ENCODE peak calls at places on chromosomes 16 and 17, in seven cellular contexts. I is nephron progenitor cell, A is heart left ventricle, F is type B pancreatic cell, S is astrocyte, P is heart right ventricle, C is MM.1S. X is an unnamed sample.

GRCh38 chr16:50718061-50718760 is 23.7 kb upstream of the CYLD start:
- DNase-seq in F (no peak), A (no peak), I (no peak), C (no peak), P (no peak), S (no peak), X (no peak)

GRCh38 chr16:15578824-15579223 is 64.1 kb downstream of the MARF1 start:
- DNase-seq in I (no peak), P (no peak), A (no peak), F (no peak), C (no peak), S (no peak), X (no peak)

GRCh38 chr16:878071-878784 is 77.7 kb upstream of the GNG13 start:
- DNase-seq in A (no peak), F (no peak), S (peak; percentile 57), I (peak; percentile 57), C (peak; percentile 33), P (no peak), X (no peak)

GRCh38 chr17:17424552-17424951 is 52.2 kb upstream of the MED9 start:
- DNase-seq in P (no peak), S (no peak), A (no peak), F (no peak), I (no peak), C (no peak), X (no peak)

GRCh38 chr17:55442953-55443683 is 21.5 kb upstream of the MMD start:
- DNase-seq in S (no peak), A (no peak), I (no peak), F (no peak), C (no peak), P (no peak), X (no peak)

GRCh38 chr16:46737621-46738214 is 10.4 kb downstream of the MYLK3 start:
- DNase-seq in A (no peak), C (no peak), S (no peak), P (no peak), F (no peak), I (no peak), X (no peak)

GRCh38 chr16:89198417-89199240 is 1.7 kb downstream of the SLC22A31 start:
- DNase-seq in P (no peak), I (no peak), A (no peak), F (no peak), C (no peak), S (no peak), X (no peak)

GRCh38 chr17:61409301-61410099 is 9.9 kb downstream of the TBX2 start:
- DNase-seq in I (peak; percentile 79), P (peak; percentile 74), S (peak; percentile 49), F (peak; percentile 75), A (peak; percentile 67), C (peak; percentile 67), X (peak; percentile 76)

GRCh38 chr17:17060930-17061329 is 18.7 kb downstream of the MPRIP start:
- DNase-seq in F (no peak), P (no peak), C (no peak), A (no peak), S (no peak), I (no peak), X (no peak)

GRCh38 chr16:66740010-66740409 is 11.4 kb downstream of the DYNC1LI2 start:
- DNase-seq in I (peak; percentile 34), F (no peak), C (peak; percentile 39), P (no peak), A (no peak), S (no peak), X (no peak)

GRCh38 chr17:80111702-80112470 is 10.5 kb downstream of the GAA start:
- DNase-seq in I (no peak), F (no peak), C (no peak), P (no peak), S (no peak), A (no peak), X (no peak)

GRCh38 chr17:44655983-44656700 is at the start of gene MEIOC:
- DNase-seq in F (no peak), A (no peak), I (peak; percentile 62), P (no peak), C (no peak), S (no peak), X (peak; percentile 85)

GRCh38 chr16:50568187-50568830 is 20.1 kb downstream of the NKD1 start:
- DNase-seq in I (peak; percentile 57), P (no peak), S (no peak), A (no peak), C (no peak), F (no peak), X (no peak)

GRCh38 chr17:50171371-50172071 is 5.7 kb downstream of the SGCA start:
- DNase-seq in A (no peak), S (no peak), F (no peak), C (no peak), P (peak; percentile 12), I (no peak), X (no peak)

GRCh38 chr17:82031885-82032627 is 578 bp downstream of the RAC3 start:
- DNase-seq in C (peak; percentile 65), A (no peak), P (no peak), S (no peak), F (no peak), I (no peak), X (peak; percentile 49)

GRCh38 chr17:16933317-16934132 is 38.4 kb downstream of the TNFRSF13B start:
- DNase-seq in F (no peak), A (no peak), C (no peak), I (no peak), S (peak; percentile 10), P (no peak), X (no peak)

GRCh38 chr16:56547120-56547948 is 17.5 kb upstream of the MT4 start:
- DNase-seq in A (no peak), F (no peak), S (peak; percentile 60), P (no peak), C (peak; percentile 42), I (no peak), X (no peak)

GRCh38 chr17:79671387-79671752 is 59.4 kb upstream of the ENPP7 start:
- DNase-seq in A (no peak), P (no peak), C (no peak), I (no peak), S (no peak), F (no peak), X (no peak)

GRCh38 chr17:18981642-18982424 is 22.7 kb downstream of the FAM83G start:
- DNase-seq in P (no peak), A (no peak), I (no peak), C (no peak), F (no peak), S (peak; percentile 77), X (peak; percentile 70)

GRCh38 chr16:47285001-47285400 is 141.3 kb upstream of the NETO2 start:
- DNase-seq in C (no peak), F (no peak), P (no peak), S (no peak), A (no peak), I (no peak), X (no peak)

GRCh38 chr17:28225271-28225670 is 93.7 kb upstream of the TMEM97 start:
- DNase-seq in C (no peak), A (peak; percentile 30), P (peak; percentile 46), F (no peak), S (no peak), I (no peak), X (no peak)

DNA sequence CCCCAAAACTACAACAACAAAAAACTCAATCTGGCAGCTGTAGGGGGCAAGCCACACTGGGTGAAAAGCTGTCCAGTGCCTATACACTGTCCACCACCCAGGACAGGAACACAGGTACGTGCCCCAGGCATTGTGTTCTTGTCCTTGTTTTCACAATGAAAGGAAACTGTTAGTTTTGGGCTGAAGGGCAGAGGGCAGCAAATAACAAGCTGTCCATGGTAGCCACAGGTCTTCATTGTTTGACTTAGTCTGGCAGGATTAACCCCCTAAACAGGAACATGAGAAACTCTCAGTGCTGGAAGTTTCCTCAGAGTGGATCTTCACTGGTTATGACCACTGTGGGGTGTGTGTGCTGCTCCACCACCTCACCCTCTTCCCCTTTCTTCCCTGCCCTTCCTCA is 224.6 kb upstream of the N4BP1 start:
- DNase-seq in I (no peak), S (no peak), C (no peak), P (no peak), A (no peak), F (no peak), X (no peak)
- TF ChIP-seq CTCF in I (no peak), S (no peak), C (no peak), P (no peak), A (no peak), F (no peak), X (no peak)

DNA sequence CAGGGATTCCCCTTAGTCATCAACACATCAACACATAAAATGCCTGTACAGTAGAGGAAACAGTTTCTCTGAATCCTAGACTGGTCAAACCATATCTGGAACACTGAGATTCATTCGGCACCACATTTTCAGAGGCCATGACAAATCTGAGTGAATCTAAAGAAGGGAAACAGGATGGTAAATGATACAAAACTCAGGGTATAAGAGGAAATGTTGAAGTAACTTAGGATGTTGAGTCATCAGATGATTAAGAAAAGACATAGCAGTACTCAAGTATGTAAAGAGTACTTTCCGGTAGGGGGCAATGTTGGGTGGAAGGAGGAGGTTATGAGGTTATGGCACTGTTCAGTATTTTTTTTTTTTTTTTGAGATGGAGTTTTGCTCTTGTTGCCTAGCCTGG is 358.5 kb upstream of the PMFBP1 start:
- DNase-seq in S (peak; percentile 64), I (no peak), F (no peak), C (peak; percentile 31), P (no peak), A (no peak), X (no peak)
- TF ChIP-seq CTCF in S (peak; percentile 42), I (no peak), F (no peak), C (peak; percentile 8), P (no peak), A (no peak), X (no peak)

DNA sequence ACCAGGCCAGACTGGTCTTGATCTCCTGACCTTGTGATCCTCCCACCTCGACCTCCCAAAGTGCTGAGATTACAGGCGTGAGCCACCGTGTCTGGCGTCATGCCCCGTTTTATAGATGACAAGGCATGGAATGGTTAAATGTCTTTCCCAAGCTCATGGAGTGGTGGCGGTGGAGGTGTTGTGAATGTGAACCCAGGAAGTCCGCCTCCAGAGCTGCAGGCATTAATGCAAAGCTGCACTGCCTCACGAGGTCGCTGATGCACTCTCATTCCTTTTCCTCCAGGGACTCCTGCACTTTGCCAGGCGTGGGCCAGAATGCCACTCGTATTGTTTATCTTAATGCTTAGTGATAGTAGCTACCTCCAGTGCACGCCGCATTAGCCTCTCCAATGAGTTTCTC is 149.6 kb downstream of the WWOX start:
- DNase-seq in S (no peak), A (no peak), P (peak; percentile 35), C (no peak), I (peak; percentile 30), F (no peak), X (peak; percentile 48)
- TF ChIP-seq CTCF in S (no peak), A (no peak), P (no peak), C (no peak), I (no peak), F (peak; percentile 23), X (peak; percentile 15)

GRCh38 chr16:31190818-31191444 is 11.0 kb downstream of the FUS start:
- DNase-seq in F (no peak), S (no peak), I (no peak), C (no peak), P (no peak), A (no peak), X (no peak)

GRCh38 chr16:31190061-31190460 is 10.1 kb downstream of the FUS start:
- DNase-seq in A (no peak), I (no peak), S (no peak), P (no peak), F (no peak), C (no peak), X (no peak)

GRCh38 chr16:31188450-31189411 is 8.8 kb downstream of the FUS start:
- DNase-seq in P (no peak), A (no peak), C (no peak), I (no peak), F (no peak), S (no peak), X (no peak)

GRCh38 chr16:31187808-31188189 is 7.9 kb downstream of the FUS start:
- DNase-seq in I (no peak), P (no peak), C (no peak), S (no peak), A (no peak), F (no peak), X (no peak)

GRCh38 chr16:31189412-31189778 is 9.5 kb downstream of the FUS start:
- DNase-seq in C (no peak), A (no peak), F (no peak), S (no peak), P (no peak), I (no peak), X (no peak)
- TF ChIP-seq CTCF in C (no peak), A (no peak), F (no peak), S (no peak), P (no peak), I (no peak), X (no peak)